ENCODE peak calls at places on chromosomes 13 and 19, in five cellular contexts. One of them, this sample, is unnamed.

GRCh38 chr13:113851826-113852535 is 11.9 kb downstream of the GAS6 start:
- DNase-seq in fibroblast of lung: no peak
- DNase-seq in heart left ventricle: no peak
- DNase-seq in CD8-positive, alpha-beta T cell: no peak
- DNase-seq in tibial nerve: no peak
- DNase-seq in this sample: no peak

GRCh38 chr19:10888421-10888866 is 17.1 kb downstream of the CARM1 start:
- DNase-seq in tibial nerve: no peak
- DNase-seq in fibroblast of lung: no peak
- DNase-seq in CD8-positive, alpha-beta T cell: no peak
- DNase-seq in heart left ventricle: no peak
- DNase-seq in this sample: no peak

GRCh38 chr19:43789029-43789428 is 8.3 kb upstream of the KCNN4 start:
- DNase-seq in CD8-positive, alpha-beta T cell: no peak
- DNase-seq in tibial nerve: no peak
- DNase-seq in heart left ventricle: no peak
- DNase-seq in fibroblast of lung: peak; percentile 58
- DNase-seq in this sample: no peak

GRCh38 chr13:24142886-24143285 is 17.6 kb upstream of the SPATA13 start:
- DNase-seq in tibial nerve: no peak
- DNase-seq in CD8-positive, alpha-beta T cell: no peak
- DNase-seq in fibroblast of lung: no peak
- DNase-seq in heart left ventricle: no peak
- DNase-seq in this sample: no peak

GRCh38 chr19:1762243-1763140 is 9.2 kb downstream of the ONECUT3 start:
- DNase-seq in fibroblast of lung: no peak
- DNase-seq in heart left ventricle: no peak
- DNase-seq in tibial nerve: no peak
- DNase-seq in CD8-positive, alpha-beta T cell: no peak
- DNase-seq in this sample: no peak

GRCh38 chr13:98797456-98797855 is 45.0 kb upstream of the SLC15A1 start:
- DNase-seq in tibial nerve: no peak
- DNase-seq in heart left ventricle: no peak
- DNase-seq in CD8-positive, alpha-beta T cell: no peak
- DNase-seq in fibroblast of lung: peak; percentile 56
- DNase-seq in this sample: no peak

GRCh38 chr19:2149980-2150793 is 1.2 kb downstream of the AP3D1 start:
- DNase-seq in fibroblast of lung: no peak
- DNase-seq in heart left ventricle: no peak
- DNase-seq in CD8-positive, alpha-beta T cell: no peak
- DNase-seq in tibial nerve: no peak
- DNase-seq in this sample: no peak

GRCh38 chr13:30111810-30112209 is 195.5 kb downstream of the KATNAL1 start:
- DNase-seq in heart left ventricle: no peak
- DNase-seq in CD8-positive, alpha-beta T cell: no peak
- DNase-seq in tibial nerve: no peak
- DNase-seq in fibroblast of lung: no peak
- DNase-seq in this sample: no peak

GRCh38 chr13:76286178-76286577 is 600.0 kb downstream of the KCTD12 start:
- DNase-seq in heart left ventricle: no peak
- DNase-seq in CD8-positive, alpha-beta T cell: no peak
- DNase-seq in tibial nerve: no peak
- DNase-seq in fibroblast of lung: peak; percentile 69
- DNase-seq in this sample: no peak

GRCh38 chr19:3631053-3631861 is 4.7 kb upstream of the CACTIN start:
- DNase-seq in fibroblast of lung: no peak
- DNase-seq in heart left ventricle: no peak
- DNase-seq in CD8-positive, alpha-beta T cell: no peak
- DNase-seq in tibial nerve: no peak
- DNase-seq in this sample: no peak

GRCh38 chr13:71979616-71980015 is 112.6 kb upstream of the DACH1 start:
- DNase-seq in tibial nerve: no peak
- DNase-seq in CD8-positive, alpha-beta T cell: no peak
- DNase-seq in heart left ventricle: no peak
- DNase-seq in fibroblast of lung: peak; percentile 16
- DNase-seq in this sample: no peak

GRCh38 chr13:23921451-23921888 is 24.2 kb upstream of the C1QTNF9B start:
- DNase-seq in CD8-positive, alpha-beta T cell: no peak
- DNase-seq in heart left ventricle: no peak
- DNase-seq in fibroblast of lung: peak; percentile 66
- DNase-seq in tibial nerve: no peak
- DNase-seq in this sample: no peak

GRCh38 chr19:32357720-32358119 is 12.3 kb downstream of the ZNF507 start:
- DNase-seq in tibial nerve: no peak
- DNase-seq in fibroblast of lung: peak; percentile 27
- DNase-seq in CD8-positive, alpha-beta T cell: no peak
- DNase-seq in heart left ventricle: no peak
- DNase-seq in this sample: no peak

GRCh38 chr13:105327727-105328126 is 1207.7 kb downstream of the EFNB2 start:
- DNase-seq in fibroblast of lung: peak; percentile 14
- DNase-seq in CD8-positive, alpha-beta T cell: no peak
- DNase-seq in tibial nerve: no peak
- DNase-seq in heart left ventricle: no peak
- DNase-seq in this sample: no peak

GRCh38 chr13:81498969-81499368 is 1158.0 kb upstream of the SPRY2 start:
- DNase-seq in CD8-positive, alpha-beta T cell: no peak
- DNase-seq in fibroblast of lung: no peak
- DNase-seq in tibial nerve: no peak
- DNase-seq in heart left ventricle: no peak
- DNase-seq in this sample: no peak
- TF ChIP-seq CTCF in CD8-positive, alpha-beta T cell: no peak
- TF ChIP-seq CTCF in fibroblast of lung: no peak
- TF ChIP-seq CTCF in tibial nerve: no peak
- TF ChIP-seq CTCF in heart left ventricle: no peak
- TF ChIP-seq CTCF in this sample: no peak

DNA sequence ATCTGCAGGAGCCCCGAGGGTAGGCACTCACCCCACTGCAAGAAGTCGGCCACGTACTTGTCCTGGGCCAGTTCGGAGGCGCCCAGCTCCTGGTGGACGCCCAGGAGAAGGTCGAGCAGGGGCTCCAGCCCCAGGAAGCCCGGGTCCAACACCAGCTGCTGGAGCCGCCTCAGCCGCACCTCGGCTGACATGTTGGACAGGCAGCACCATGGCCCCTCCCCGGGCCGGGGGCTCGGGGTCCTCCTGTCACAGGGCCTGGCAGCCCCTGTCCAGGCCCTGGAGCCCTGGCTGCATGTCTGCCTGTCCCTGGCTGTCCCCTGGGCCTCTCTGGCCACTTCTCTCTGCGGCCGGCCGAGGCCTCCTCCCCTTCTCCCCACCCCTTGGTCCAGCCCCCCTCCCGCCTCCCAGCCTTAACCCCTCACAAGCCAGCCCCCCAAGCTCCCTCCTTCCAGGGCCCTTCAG is at the start of gene DMPK:
- DNase-seq in tibial nerve: no peak
- DNase-seq in CD8-positive, alpha-beta T cell: no peak
- DNase-seq in heart left ventricle: peak; percentile 84
- DNase-seq in fibroblast of lung: no peak
- DNase-seq in this sample: no peak
- H3K27ac ChIP-seq in tibial nerve: peak within 1 kb of the TSS; percentile 97
- H3K27ac ChIP-seq in CD8-positive, alpha-beta T cell: no peak within 1 kb of the TSS
- H3K27ac ChIP-seq in heart left ventricle: peak within 1 kb of the TSS; percentile 94
- H3K27ac ChIP-seq in fibroblast of lung: peak within 1 kb of the TSS; percentile 90
- H3K27ac ChIP-seq in this sample: peak within 1 kb of the TSS; percentile 48

DNA sequence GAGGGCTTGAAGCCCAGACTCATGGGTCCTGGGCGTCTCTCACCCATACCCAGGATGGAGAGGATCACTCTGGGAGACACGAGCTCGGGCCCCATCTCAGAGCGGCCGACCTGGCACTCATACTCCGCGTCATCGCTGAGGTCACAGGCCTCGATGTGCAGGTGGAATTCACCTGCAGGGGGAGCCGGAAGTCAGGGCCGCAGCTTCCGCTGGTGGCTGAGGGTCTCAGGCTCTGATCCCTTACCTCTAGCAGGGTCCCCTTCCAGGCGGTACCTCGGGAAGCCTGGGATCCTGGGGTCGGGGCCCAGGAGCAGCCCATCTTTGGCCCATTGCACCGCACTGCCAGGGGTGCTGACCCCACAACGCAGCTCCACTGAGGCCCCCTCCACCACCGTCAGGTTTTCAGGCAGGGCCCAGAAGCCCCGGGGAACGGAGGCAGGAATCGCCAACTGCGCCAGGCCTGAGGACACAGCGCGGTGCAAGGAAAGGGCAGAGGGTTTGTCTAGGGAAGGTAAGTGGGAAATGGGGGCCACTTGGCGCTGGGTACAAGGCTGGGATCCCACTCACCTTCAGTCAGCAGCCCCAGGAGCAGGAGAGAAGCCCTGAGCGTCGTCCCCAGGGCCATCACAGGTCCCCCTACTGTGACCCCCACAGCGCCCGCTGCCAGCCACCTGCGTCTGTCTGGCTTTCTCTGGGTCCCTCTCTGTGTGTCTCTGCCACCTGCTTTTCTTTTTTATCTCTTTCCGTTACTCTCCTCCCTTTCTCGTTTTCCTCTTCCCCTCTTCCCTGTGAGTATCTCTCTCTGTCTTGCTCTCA is 883 bp downstream of the NPHS1 start:
- DNase-seq in heart left ventricle: no peak
- DNase-seq in fibroblast of lung: no peak
- DNase-seq in tibial nerve: no peak
- DNase-seq in CD8-positive, alpha-beta T cell: peak; percentile 29
- DNase-seq in this sample: no peak
- TF ChIP-seq CTCF in heart left ventricle: no peak
- TF ChIP-seq CTCF in fibroblast of lung: no peak
- TF ChIP-seq CTCF in tibial nerve: no peak
- TF ChIP-seq CTCF in CD8-positive, alpha-beta T cell: no peak
- TF ChIP-seq CTCF in this sample: no peak

GRCh38 chr13:108463365-108463764 is 166.0 kb upstream of the MYO16 start:
- DNase-seq in fibroblast of lung: peak; percentile 86
- DNase-seq in CD8-positive, alpha-beta T cell: no peak
- DNase-seq in heart left ventricle: no peak
- DNase-seq in tibial nerve: no peak
- DNase-seq in this sample: no peak
- H3K27ac ChIP-seq in fibroblast of lung: peak overlapping the region; percentile 50
- H3K27ac ChIP-seq in CD8-positive, alpha-beta T cell: no peak overlapping the region
- H3K27ac ChIP-seq in heart left ventricle: no peak overlapping the region
- H3K27ac ChIP-seq in tibial nerve: no peak overlapping the region
- H3K27ac ChIP-seq in this sample: no peak overlapping the region

This sample was measured in left lung.